ENCODE peak calls at places on chromosomes 16 and 17, in nine cellular contexts. I is iPS-NIHi11; T is B cell; R is activated naive CD4-positive, alpha-beta T cell treated with anti-CD3 and anti-CD28 coated beads for 36 hours; V is NCI-H2171 treated with DMSO at 0.1 percent for 48 hours; F is transverse colon; H is osteoblast; E is NCI-H345; B is adrenal gland. S is an unnamed sample.
A peak's percentile ranks its signal among the peaks of the same experiment; 100 is the strongest.

GRCh38 chr17:76937238-76937637 is 69.0 kb downstream of the MGAT5B start:
- DNase-seq in I (no peak), T (no peak), R (no peak), V (no peak), F (no peak), H (no peak), E (no peak), B (no peak), S (no peak)

GRCh38 chr17:36092228-36092627 is 2.3 kb upstream of the CCL3 start:
- DNase-seq in I (no peak), T (no peak), R (peak; percentile 64), V (no peak), F (no peak), H (no peak), E (no peak), B (no peak), S (no peak)

GRCh38 chr16:81711609-81712329 is 67.3 kb upstream of the PLCG2 start:
- DNase-seq in I (peak; percentile 80), T (no peak), R (no peak), V (no peak), F (peak; percentile 41), H (peak; percentile 98), E (peak; percentile 35), B (peak; percentile 74), S (no peak)

GRCh38 chr16:73616186-73616585 is 568.3 kb upstream of the ZFHX3 start:
- DNase-seq in I (no peak), T (no peak), R (no peak), V (no peak), F (no peak), H (no peak), E (peak; percentile 52), B (no peak), S (no peak)

GRCh38 chr16:86142801-86143236 is 243.9 kb downstream of the IRF8 start:
- DNase-seq in I (no peak), T (no peak), R (no peak), V (no peak), F (no peak), H (no peak), E (no peak), B (no peak), S (no peak)

GRCh38 chr17:82019905-82020873 is 2.5 kb downstream of the CENPX start:
- DNase-seq in I (peak; percentile 88), T (peak; percentile 58), R (peak; percentile 76), V (no peak), F (peak; percentile 70), H (peak; percentile 98), E (peak; percentile 56), B (peak; percentile 72), S (no peak)

GRCh38 chr17:61701334-61701733 is 110.3 kb upstream of the NACA2 start:
- DNase-seq in I (no peak), T (no peak), R (no peak), V (no peak), F (no peak), H (no peak), E (no peak), B (no peak), S (no peak)

GRCh38 chr16:55051571-55051970 is 120.9 kb downstream of the IRX5 start:
- DNase-seq in I (no peak), T (no peak), R (no peak), V (no peak), F (no peak), H (no peak), E (no peak), B (peak; percentile 13), S (no peak)

GRCh38 chr17:51435641-51436091 is 175.3 kb downstream of the UTP18 start:
- DNase-seq in I (peak; percentile 76), T (no peak), R (peak; percentile 58), V (peak; percentile 30), F (peak; percentile 48), H (no peak), E (peak; percentile 79), B (peak; percentile 68), S (no peak)

GRCh38 chr17:63503330-63503685 is 19.9 kb upstream of the KCNH6 start:
- DNase-seq in I (no peak), T (no peak), R (no peak), V (peak; percentile 98), F (no peak), H (no peak), E (peak; percentile 46), B (no peak), S (no peak)

GRCh38 chr17:34360571-34360970 is 2.5 kb downstream of the CCL1 start:
- DNase-seq in I (no peak), T (no peak), R (no peak), V (no peak), F (no peak), H (no peak), E (no peak), B (no peak), S (no peak)

GRCh38 chr17:56917559-56918296 is 3.9 kb upstream of the TRIM25 start:
- DNase-seq in I (no peak), T (no peak), R (no peak), V (no peak), F (no peak), H (no peak), E (no peak), B (no peak), S (no peak)

GRCh38 chr17:4057731-4058130 is 85.1 kb downstream of the ZZEF1 start:
- DNase-seq in I (no peak), T (no peak), R (no peak), V (no peak), F (no peak), H (no peak), E (no peak), B (no peak), S (no peak)